ENCODE peak calls at places on chromosomes 2 and 18, in ten cellular contexts. One of them, this sample, is unnamed.

GRCh38 chr2:233966388-233966787 is 49.2 kb downstream of the TRPM8 start:
- DNase-seq in endothelial cell of umbilical vein: no peak
- DNase-seq in uterus: no peak
- DNase-seq in tibial nerve: no peak
- DNase-seq in IMR-90: peak
- DNase-seq in sigmoid colon: no peak
- DNase-seq in stomach: no peak
- DNase-seq in upper lobe of left lung: no peak
- DNase-seq in Peyer's patch: no peak
- DNase-seq in adrenal gland: no peak
- DNase-seq in this sample: no peak

GRCh38 chr18:22250591-22250996 is 81.2 kb downstream of the GATA6 start:
- DNase-seq in sigmoid colon: no peak
- DNase-seq in IMR-90: no peak
- DNase-seq in uterus: no peak
- DNase-seq in adrenal gland: no peak
- DNase-seq in tibial nerve: no peak
- DNase-seq in endothelial cell of umbilical vein: no peak
- DNase-seq in Peyer's patch: no peak
- DNase-seq in stomach: peak
- DNase-seq in upper lobe of left lung: no peak
- DNase-seq in this sample: no peak

GRCh38 chr2:24840962-24841945 is 48.0 kb downstream of the CENPO start:
- DNase-seq in sigmoid colon: no peak
- DNase-seq in uterus: no peak
- DNase-seq in upper lobe of left lung: no peak
- DNase-seq in IMR-90: no peak
- DNase-seq in adrenal gland: no peak
- DNase-seq in endothelial cell of umbilical vein: no peak
- DNase-seq in Peyer's patch: no peak
- DNase-seq in tibial nerve: no peak
- DNase-seq in stomach: no peak
- DNase-seq in this sample: no peak

GRCh38 chr2:189287982-189288494 is 108.5 kb upstream of the COL5A2 start:
- DNase-seq in IMR-90: peak
- DNase-seq in uterus: no peak
- DNase-seq in sigmoid colon: no peak
- DNase-seq in upper lobe of left lung: no peak
- DNase-seq in tibial nerve: no peak
- DNase-seq in endothelial cell of umbilical vein: peak
- DNase-seq in adrenal gland: no peak
- DNase-seq in stomach: no peak
- DNase-seq in Peyer's patch: no peak
- DNase-seq in this sample: no peak

GRCh38 chr2:38748857-38749804 is 2.0 kb downstream of the SRSF7 start:
- DNase-seq in sigmoid colon: no peak
- DNase-seq in uterus: no peak
- DNase-seq in endothelial cell of umbilical vein: no peak
- DNase-seq in Peyer's patch: no peak
- DNase-seq in stomach: no peak
- DNase-seq in upper lobe of left lung: no peak
- DNase-seq in tibial nerve: no peak
- DNase-seq in IMR-90: no peak
- DNase-seq in adrenal gland: no peak
- DNase-seq in this sample: no peak

GRCh38 chr18:32049393-32050161 is 31.0 kb downstream of the RNF125 start:
- DNase-seq in adrenal gland: peak
- DNase-seq in sigmoid colon: no peak
- DNase-seq in Peyer's patch: peak
- DNase-seq in endothelial cell of umbilical vein: no peak
- DNase-seq in upper lobe of left lung: no peak
- DNase-seq in stomach: peak
- DNase-seq in IMR-90: no peak
- DNase-seq in uterus: no peak
- DNase-seq in tibial nerve: peak
- DNase-seq in this sample: peak

GRCh38 chr2:6343076-6343475 is 522.6 kb downstream of the CMPK2 start:
- DNase-seq in Peyer's patch: no peak
- DNase-seq in uterus: no peak
- DNase-seq in IMR-90: no peak
- DNase-seq in tibial nerve: no peak
- DNase-seq in endothelial cell of umbilical vein: no peak
- DNase-seq in stomach: no peak
- DNase-seq in upper lobe of left lung: no peak
- DNase-seq in sigmoid colon: no peak
- DNase-seq in adrenal gland: no peak
- DNase-seq in this sample: no peak

GRCh38 chr18:54261894-54262293 is 7.4 kb upstream of the POLI start:
- DNase-seq in tibial nerve: no peak
- DNase-seq in stomach: no peak
- DNase-seq in Peyer's patch: peak
- DNase-seq in uterus: no peak
- DNase-seq in adrenal gland: no peak
- DNase-seq in sigmoid colon: no peak
- DNase-seq in upper lobe of left lung: no peak
- DNase-seq in IMR-90: no peak
- DNase-seq in endothelial cell of umbilical vein: no peak
- DNase-seq in this sample: no peak

GRCh38 chr18:10518595-10519273 is 7.1 kb upstream of the NAPG start:
- DNase-seq in uterus: peak
- DNase-seq in stomach: peak
- DNase-seq in upper lobe of left lung: no peak
- DNase-seq in endothelial cell of umbilical vein: peak
- DNase-seq in Peyer's patch: no peak
- DNase-seq in adrenal gland: peak
- DNase-seq in sigmoid colon: peak
- DNase-seq in IMR-90: peak
- DNase-seq in tibial nerve: peak
- DNase-seq in this sample: peak

GRCh38 chr2:62724886-62725711 is 19.6 kb downstream of the EHBP1 start:
- DNase-seq in tibial nerve: no peak
- DNase-seq in uterus: no peak
- DNase-seq in stomach: peak
- DNase-seq in Peyer's patch: no peak
- DNase-seq in IMR-90: no peak
- DNase-seq in sigmoid colon: peak
- DNase-seq in endothelial cell of umbilical vein: peak
- DNase-seq in upper lobe of left lung: peak
- DNase-seq in adrenal gland: no peak
- DNase-seq in this sample: no peak

GRCh38 chr2:173935305-173935704 is 29.9 kb downstream of the SP3 start:
- DNase-seq in IMR-90: no peak
- DNase-seq in tibial nerve: no peak
- DNase-seq in Peyer's patch: no peak
- DNase-seq in adrenal gland: no peak
- DNase-seq in sigmoid colon: no peak
- DNase-seq in upper lobe of left lung: no peak
- DNase-seq in stomach: no peak
- DNase-seq in uterus: no peak
- DNase-seq in endothelial cell of umbilical vein: no peak
- DNase-seq in this sample: no peak

GRCh38 chr2:58852243-58852642 is 611.1 kb upstream of the FANCL start:
- DNase-seq in adrenal gland: no peak
- DNase-seq in endothelial cell of umbilical vein: no peak
- DNase-seq in tibial nerve: no peak
- DNase-seq in Peyer's patch: no peak
- DNase-seq in uterus: no peak
- DNase-seq in sigmoid colon: no peak
- DNase-seq in upper lobe of left lung: no peak
- DNase-seq in IMR-90: no peak
- DNase-seq in stomach: no peak
- DNase-seq in this sample: no peak

GRCh38 chr2:84823229-84823628 is 57.7 kb downstream of the TRABD2A start:
- DNase-seq in IMR-90: no peak
- DNase-seq in endothelial cell of umbilical vein: no peak
- DNase-seq in adrenal gland: no peak
- DNase-seq in tibial nerve: no peak
- DNase-seq in uterus: no peak
- DNase-seq in sigmoid colon: no peak
- DNase-seq in stomach: no peak
- DNase-seq in upper lobe of left lung: no peak
- DNase-seq in Peyer's patch: no peak
- DNase-seq in this sample: no peak

GRCh38 chr2:17538022-17538843 is 2.3 kb upstream of the VSNL1 start:
- DNase-seq in adrenal gland: no peak
- DNase-seq in Peyer's patch: no peak
- DNase-seq in sigmoid colon: no peak
- DNase-seq in tibial nerve: no peak
- DNase-seq in endothelial cell of umbilical vein: peak
- DNase-seq in stomach: no peak
- DNase-seq in uterus: no peak
- DNase-seq in upper lobe of left lung: no peak
- DNase-seq in IMR-90: peak
- DNase-seq in this sample: no peak

GRCh38 chr2:120132190-120132589 is 91.0 kb downstream of the TMEM185B start:
- DNase-seq in Peyer's patch: no peak
- DNase-seq in upper lobe of left lung: no peak
- DNase-seq in IMR-90: peak
- DNase-seq in sigmoid colon: no peak
- DNase-seq in stomach: no peak
- DNase-seq in tibial nerve: no peak
- DNase-seq in adrenal gland: no peak
- DNase-seq in uterus: no peak
- DNase-seq in endothelial cell of umbilical vein: peak
- DNase-seq in this sample: no peak

GRCh38 chr2:158719411-158719810 is 75.7 kb upstream of the DAPL1 start:
- DNase-seq in adrenal gland: peak
- DNase-seq in Peyer's patch: no peak
- DNase-seq in upper lobe of left lung: no peak
- DNase-seq in uterus: no peak
- DNase-seq in tibial nerve: no peak
- DNase-seq in endothelial cell of umbilical vein: no peak
- DNase-seq in stomach: no peak
- DNase-seq in IMR-90: no peak
- DNase-seq in sigmoid colon: no peak
- DNase-seq in this sample: no peak

GRCh38 chr2:38129987-38130386 is 54.0 kb upstream of the CYP1B1 start:
- DNase-seq in IMR-90: peak
- DNase-seq in tibial nerve: no peak
- DNase-seq in Peyer's patch: no peak
- DNase-seq in sigmoid colon: no peak
- DNase-seq in stomach: no peak
- DNase-seq in uterus: no peak
- DNase-seq in adrenal gland: no peak
- DNase-seq in endothelial cell of umbilical vein: no peak
- DNase-seq in upper lobe of left lung: no peak
- DNase-seq in this sample: no peak

GRCh38 chr2:71347517-71347916 is 15.9 kb downstream of the ZNF638 start:
- DNase-seq in IMR-90: peak
- DNase-seq in uterus: no peak
- DNase-seq in adrenal gland: no peak
- DNase-seq in endothelial cell of umbilical vein: peak
- DNase-seq in sigmoid colon: no peak
- DNase-seq in stomach: no peak
- DNase-seq in tibial nerve: no peak
- DNase-seq in Peyer's patch: no peak
- DNase-seq in upper lobe of left lung: no peak
- DNase-seq in this sample: no peak

GRCh38 chr2:156333951-156334495 is 1.5 kb upstream of the NR4A2 start:
- DNase-seq in endothelial cell of umbilical vein: peak
- DNase-seq in IMR-90: peak
- DNase-seq in sigmoid colon: peak
- DNase-seq in upper lobe of left lung: peak
- DNase-seq in Peyer's patch: peak
- DNase-seq in stomach: peak
- DNase-seq in tibial nerve: no peak
- DNase-seq in uterus: peak
- DNase-seq in adrenal gland: peak
- DNase-seq in this sample: peak
- TF ChIP-seq POLR2A in endothelial cell of umbilical vein: no peak
- TF ChIP-seq POLR2A in IMR-90: peak
- TF ChIP-seq POLR2A in sigmoid colon: no peak
- TF ChIP-seq POLR2A in upper lobe of left lung: no peak
- TF ChIP-seq POLR2A in Peyer's patch: peak
- TF ChIP-seq POLR2A in stomach: no peak
- TF ChIP-seq POLR2A in tibial nerve: peak
- TF ChIP-seq POLR2A in uterus: peak
- TF ChIP-seq POLR2A in adrenal gland: peak
- TF ChIP-seq POLR2A in this sample: no peak

DNA sequence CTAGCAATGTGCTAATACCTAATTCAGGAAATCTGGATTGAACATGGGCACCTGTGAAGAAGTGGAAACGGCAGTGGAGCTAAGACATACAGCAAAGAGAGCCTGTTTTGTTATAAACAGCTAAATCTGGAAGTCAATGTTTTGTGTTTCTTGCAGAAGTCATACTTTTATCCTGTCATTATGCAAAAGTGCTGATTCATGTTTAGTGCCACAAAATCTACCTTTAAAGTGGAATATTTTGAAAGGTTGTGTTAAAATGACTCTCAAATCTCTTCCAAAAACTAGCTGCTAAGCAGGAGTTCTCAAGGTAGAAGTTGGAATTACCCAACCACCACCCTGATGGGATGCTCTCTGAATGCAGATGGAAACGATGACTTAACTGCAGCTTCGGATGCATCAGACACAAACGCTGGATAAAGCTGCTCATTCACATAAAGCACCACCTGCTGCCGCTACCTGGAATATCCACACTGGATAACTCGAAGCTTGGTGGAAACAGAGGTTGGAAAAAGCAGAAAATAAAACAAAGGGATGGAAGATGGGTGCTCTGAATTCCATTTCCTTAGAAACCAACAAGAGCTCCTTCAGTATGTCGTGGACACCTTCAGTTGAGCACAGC is 132.6 kb upstream of the ZNF236 start:
- DNase-seq in IMR-90: no peak
- DNase-seq in sigmoid colon: peak
- DNase-seq in uterus: no peak
- DNase-seq in stomach: no peak
- DNase-seq in Peyer's patch: no peak
- DNase-seq in tibial nerve: no peak
- DNase-seq in upper lobe of left lung: no peak
- DNase-seq in endothelial cell of umbilical vein: no peak
- DNase-seq in adrenal gland: no peak
- DNase-seq in this sample: no peak
- TF ChIP-seq CTCF in IMR-90: no peak
- TF ChIP-seq CTCF in sigmoid colon: no peak
- TF ChIP-seq CTCF in uterus: no peak
- TF ChIP-seq CTCF in stomach: no peak
- TF ChIP-seq CTCF in Peyer's patch: no peak
- TF ChIP-seq CTCF in tibial nerve: no peak
- TF ChIP-seq CTCF in upper lobe of left lung: no peak
- TF ChIP-seq CTCF in endothelial cell of umbilical vein: no peak
- TF ChIP-seq CTCF in adrenal gland: no peak
- TF ChIP-seq CTCF in this sample: no peak

GRCh38 chr2:172087780-172088244 is 2.5 kb downstream of the DLX1 start:
- DNase-seq in IMR-90: no peak
- DNase-seq in uterus: no peak
- DNase-seq in sigmoid colon: no peak
- DNase-seq in tibial nerve: no peak
- DNase-seq in adrenal gland: no peak
- DNase-seq in Peyer's patch: no peak
- DNase-seq in endothelial cell of umbilical vein: no peak
- DNase-seq in upper lobe of left lung: peak
- DNase-seq in stomach: no peak
- DNase-seq in this sample: peak
- H3K4me3 ChIP-seq in IMR-90: no peak
- H3K4me3 ChIP-seq in uterus: no peak
- H3K4me3 ChIP-seq in sigmoid colon: no peak
- H3K4me3 ChIP-seq in tibial nerve: no peak
- H3K4me3 ChIP-seq in adrenal gland: no peak
- H3K4me3 ChIP-seq in Peyer's patch: no peak
- H3K4me3 ChIP-seq in endothelial cell of umbilical vein: no peak
- H3K4me3 ChIP-seq in upper lobe of left lung: no peak
- H3K4me3 ChIP-seq in stomach: no peak
- H3K4me3 ChIP-seq in this sample: no peak

GRCh38 chr2:226124548-226125011 is 675.0 kb downstream of the IRS1 start:
- DNase-seq in sigmoid colon: no peak
- DNase-seq in stomach: no peak
- DNase-seq in Peyer's patch: no peak
- DNase-seq in endothelial cell of umbilical vein: no peak
- DNase-seq in uterus: peak
- DNase-seq in IMR-90: peak
- DNase-seq in upper lobe of left lung: no peak
- DNase-seq in adrenal gland: no peak
- DNase-seq in tibial nerve: no peak
- DNase-seq in this sample: no peak
- TF ChIP-seq POLR2A in sigmoid colon: no peak
- TF ChIP-seq POLR2A in stomach: no peak
- TF ChIP-seq POLR2A in Peyer's patch: no peak
- TF ChIP-seq POLR2A in endothelial cell of umbilical vein: no peak
- TF ChIP-seq POLR2A in uterus: no peak
- TF ChIP-seq POLR2A in IMR-90: no peak
- TF ChIP-seq POLR2A in upper lobe of left lung: no peak
- TF ChIP-seq POLR2A in adrenal gland: no peak
- TF ChIP-seq POLR2A in tibial nerve: no peak
- TF ChIP-seq POLR2A in this sample: no peak